ENCODE peak calls at places on chromosomes 5 and 9, in nine cellular contexts. V is fibroblast of mammary gland, S is Caco-2, K is bronchial epithelial cell, J is BJ, B is mucosa of descending colon, E is ovary, N is skeletal muscle cell, U is uterus. C is an unnamed sample.
A peak's percentile ranks its signal among the peaks of the same experiment; 100 is the strongest.

GRCh38 chr5:154465169-154465568 is 12.9 kb downstream of the HAND1 start:
- DNase-seq in V (peak; percentile 88), S (no peak), K (peak; percentile 85), J (no peak), B (no peak), E (no peak), N (peak; percentile 65), U (no peak), C (peak; percentile 41)

GRCh38 chr9:109815366-109815947 is 35.5 kb downstream of the PALM2AKAP2 start:
- DNase-seq in V (peak; percentile 62), S (no peak), K (peak; percentile 38), J (no peak), B (no peak), E (no peak), N (no peak), U (no peak), C (peak; percentile 47)

GRCh38 chr9:6944093-6944551 is 186.3 kb downstream of the KDM4C start:
- DNase-seq in V (peak; percentile 89), S (no peak), K (peak; percentile 71), J (no peak), B (no peak), E (no peak), N (peak; percentile 73), U (no peak), C (peak; percentile 51)

GRCh38 chr5:151696470-151697061 is 9.9 kb upstream of the SPARC start:
- DNase-seq in V (peak; percentile 100), S (no peak), K (no peak), J (peak; percentile 97), B (peak; percentile 60), E (peak; percentile 84), N (peak; percentile 99), U (peak; percentile 90), C (peak; percentile 98)

GRCh38 chr9:100472725-100473261 is at the start of gene TMEFF1:
- DNase-seq in V (no peak), S (peak; percentile 77), K (no peak), J (no peak), B (no peak), E (peak; percentile 62), N (no peak), U (no peak), C (no peak)

GRCh38 chr9:104875897-104876296 is 52.1 kb downstream of the ABCA1 start:
- DNase-seq in V (no peak), S (no peak), K (no peak), J (no peak), B (no peak), E (no peak), N (no peak), U (no peak), C (no peak)

GRCh38 chr9:134325096-134325812 is 1.0 kb upstream of the RXRA start:
- DNase-seq in V (peak; percentile 38), S (peak; percentile 69), K (peak; percentile 44), J (no peak), B (peak; percentile 78), E (peak; percentile 76), N (no peak), U (peak; percentile 58), C (no peak)

GRCh38 chr5:79697222-79698164 is 7.9 kb downstream of the CMYA5 start:
- DNase-seq in V (peak; percentile 43), S (no peak), K (peak; percentile 46), J (no peak), B (no peak), E (no peak), N (no peak), U (peak; percentile 24), C (peak; percentile 65)

GRCh38 chr9:124652203-124652992 is 118.7 kb downstream of the NR6A1 start:
- DNase-seq in V (peak; percentile 94), S (no peak), K (peak; percentile 98), J (peak; percentile 98), B (no peak), E (no peak), N (peak; percentile 75), U (no peak), C (peak; percentile 44)

GRCh38 chr9:16673171-16673570 is 197.3 kb downstream of the BNC2 start:
- DNase-seq in V (peak; percentile 71), S (no peak), K (no peak), J (no peak), B (no peak), E (no peak), N (no peak), U (no peak), C (no peak)

DNA sequence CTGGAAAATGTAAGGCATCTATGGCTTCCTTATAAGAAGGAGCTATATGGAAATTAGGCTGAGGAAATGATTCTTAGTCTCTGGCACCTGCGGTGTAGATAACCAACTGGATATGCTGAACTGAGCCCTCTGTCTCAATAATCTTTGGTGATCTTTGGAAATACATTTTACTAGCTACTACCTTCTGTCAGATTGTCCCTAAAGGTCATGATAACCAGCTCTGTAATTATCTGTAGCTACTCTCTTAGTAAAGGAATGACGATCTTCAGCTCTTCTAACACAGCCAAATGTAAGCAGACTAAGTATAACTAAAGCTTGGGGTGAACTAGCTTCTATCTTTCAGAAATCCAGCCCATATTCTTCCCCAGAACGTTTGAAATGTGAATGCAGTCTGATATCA is 124.9 kb upstream of the GRHPR start:
- DNase-seq in V (no peak), S (no peak), K (no peak), J (no peak), B (no peak), E (no peak), N (no peak), U (no peak), C (no peak)
- H3K4me3 ChIP-seq in V (no peak overlapping the region), S (no peak overlapping the region), K (no peak overlapping the region), J (no peak overlapping the region), B (no peak overlapping the region), E (no peak overlapping the region), N (no peak overlapping the region), U (no peak overlapping the region), C (no peak overlapping the region)

GRCh38 chr5:72377920-72378635 is 57.9 kb downstream of the PTCD2 start:
- DNase-seq in V (peak; percentile 29), S (no peak), K (peak; percentile 61), J (no peak), B (no peak), E (no peak), N (peak; percentile 81), U (no peak), C (no peak)
- H3K4me3 ChIP-seq in V (no peak overlapping the region), S (no peak overlapping the region), K (no peak overlapping the region), J (no peak overlapping the region), B (no peak overlapping the region), E (no peak overlapping the region), N (no peak overlapping the region), U (no peak overlapping the region), C (no peak overlapping the region)

GRCh38 chr5:119307170-119307569 is 48.6 kb upstream of the TNFAIP8 start:
- DNase-seq in V (no peak), S (no peak), K (no peak), J (no peak), B (no peak), E (no peak), N (no peak), U (no peak), C (no peak)
- H3K4me3 ChIP-seq in V (no peak overlapping the region), S (no peak overlapping the region), K (no peak overlapping the region), J (no peak overlapping the region), B (no peak overlapping the region), E (no peak overlapping the region), N (no peak overlapping the region), U (no peak overlapping the region), C (no peak overlapping the region)

DNA sequence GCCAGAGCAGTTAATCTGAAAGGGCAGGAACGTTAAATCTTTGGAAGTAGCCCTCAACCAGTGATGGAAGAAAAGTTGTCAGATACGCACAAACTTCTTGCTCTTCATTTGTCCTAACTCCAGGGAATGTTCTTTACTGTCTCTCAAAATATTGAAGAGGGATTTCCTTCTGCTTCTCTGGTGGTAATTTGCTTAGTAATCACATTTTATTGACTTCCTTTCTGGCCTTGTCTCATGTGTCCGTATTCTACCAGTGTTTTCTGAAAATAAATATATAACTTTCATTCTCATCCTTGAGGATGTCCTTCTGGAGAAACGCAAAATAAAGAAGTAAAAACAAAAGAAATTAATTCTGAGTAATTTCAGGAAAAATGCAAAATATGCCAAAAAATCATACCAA is 282.1 kb downstream of the CYLC2 start:
- DNase-seq in V (no peak), S (no peak), K (no peak), J (no peak), B (no peak), E (no peak), N (no peak), U (no peak), C (no peak)
- H3K4me3 ChIP-seq in V (no peak overlapping the region), S (no peak overlapping the region), K (no peak overlapping the region), J (no peak overlapping the region), B (no peak overlapping the region), E (no peak overlapping the region), N (no peak overlapping the region), U (no peak overlapping the region), C (no peak overlapping the region)

GRCh38 chr9:93115486-93115885 is 18.6 kb downstream of the NINJ1 start:
- DNase-seq in V (no peak), S (no peak), K (no peak), J (no peak), B (peak; percentile 5), E (no peak), N (no peak), U (peak; percentile 18), C (no peak)

GRCh38 chr9:93114169-93114983 is 18.4 kb downstream of the CARD19 start:
- DNase-seq in V (no peak), S (no peak), K (no peak), J (no peak), B (peak; percentile 60), E (peak; percentile 21), N (no peak), U (peak; percentile 17), C (no peak)

GRCh38 chr9:93116049-93116961 is 17.7 kb downstream of the NINJ1 start:
- DNase-seq in V (peak; percentile 85), S (no peak), K (peak; percentile 47), J (no peak), B (peak; percentile 82), E (peak; percentile 68), N (no peak), U (peak; percentile 81), C (no peak)

GRCh38 chr9:93112864-93113389 is 16.9 kb downstream of the CARD19 start:
- DNase-seq in V (no peak), S (no peak), K (no peak), J (no peak), B (peak; percentile 48), E (peak; percentile 17), N (no peak), U (peak; percentile 15), C (no peak)

DNA sequence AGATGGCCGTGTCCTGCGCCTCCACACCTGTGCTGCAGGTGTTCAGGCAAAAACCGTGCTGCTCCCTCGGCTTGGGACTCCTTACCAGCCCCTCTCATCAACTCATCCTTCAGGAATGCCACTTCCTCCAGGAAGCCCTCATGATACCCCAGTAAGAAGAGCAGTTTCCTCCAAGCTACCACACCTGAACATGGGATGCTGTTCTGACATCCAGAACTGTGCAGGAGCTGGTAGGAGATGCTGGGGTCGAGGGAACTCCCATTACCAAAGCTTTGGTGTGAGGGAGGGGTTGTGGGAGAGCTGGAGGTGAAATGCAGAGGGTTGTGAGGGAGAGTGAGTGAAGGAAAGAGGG is 18.9 kb downstream of the CARD19 start:
- DNase-seq in V (no peak), S (no peak), K (no peak), J (no peak), B (no peak), E (no peak), N (no peak), U (no peak), C (no peak)
- H3K4me3 ChIP-seq in V (no peak overlapping the region), S (no peak overlapping the region), K (no peak overlapping the region), J (no peak overlapping the region), B (no peak overlapping the region), E (no peak overlapping the region), N (no peak overlapping the region), U (no peak overlapping the region), C (no peak overlapping the region)